ENCODE peak calls at places on chromosomes 13 and 19, in seven cellular contexts. V, W, I, L, M, S and T are unnamed samples.

GRCh38 chr13:30845297-30846214 is 60.5 kb upstream of the MEDAG start:
- DNase-seq in V (no peak), W (no peak), I (no peak), L (no peak), M (no peak), S (no peak), T (no peak)

GRCh38 chr13:112250788-112251445 is 125.2 kb upstream of the SPACA7 start:
- DNase-seq in V (no peak), W (no peak), I (no peak), L (no peak), M (no peak), S (no peak), T (no peak)

GRCh38 chr13:67099494-67099893 is 130.6 kb downstream of the PCDH9 start:
- DNase-seq in V (no peak), W (no peak), I (no peak), L (no peak), M (no peak), S (no peak), T (no peak)

GRCh38 chr13:32178763-32179162 is 136.4 kb downstream of the ZAR1L start:
- DNase-seq in V (no peak), W (no peak), I (no peak), L (no peak), M (no peak), S (no peak), T (no peak)

GRCh38 chr13:29959621-29960020 is 109.2 kb upstream of the UBL3 start:
- DNase-seq in V (no peak), W (no peak), I (no peak), L (no peak), M (no peak), S (no peak), T (no peak)

GRCh38 chr13:110923777-110924638 is 9.1 kb upstream of the ANKRD10 start:
- DNase-seq in V (no peak), W (no peak), I (no peak), L (no peak), M (no peak), S (no peak), T (no peak)

GRCh38 chr19:53553159-53553558 is 15.2 kb downstream of the ZNF331 start:
- DNase-seq in V (no peak), W (no peak), I (no peak), L (no peak), M (no peak), S (no peak), T (no peak)

GRCh38 chr13:114110091-114110829 is 22.2 kb downstream of the RASA3 start:
- DNase-seq in V (no peak), W (peak; percentile 81), I (peak; percentile 20), L (peak; percentile 68), M (no peak), S (peak; percentile 48), T (peak; percentile 25)

GRCh38 chr13:67152123-67152522 is 78.0 kb downstream of the PCDH9 start:
- DNase-seq in V (no peak), W (no peak), I (no peak), L (no peak), M (no peak), S (no peak), T (no peak)

GRCh38 chr19:15113245-15114152 is 6.3 kb downstream of the SYDE1 start:
- DNase-seq in V (no peak), W (no peak), I (no peak), L (no peak), M (no peak), S (no peak), T (no peak)

GRCh38 chr13:50060718-50061117 is 45.5 kb downstream of the KCNRG start:
- DNase-seq in V (no peak), W (no peak), I (no peak), L (no peak), M (no peak), S (no peak), T (no peak)

GRCh38 chr19:28307460-28307859 is 905.5 kb downstream of the UQCRFS1 start:
- DNase-seq in V (no peak), W (no peak), I (no peak), L (no peak), M (no peak), S (no peak), T (no peak)

GRCh38 chr19:51366999-51367564 is 894 bp upstream of the ETFB start:
- DNase-seq in V (no peak), W (peak; percentile 90), I (no peak), L (peak; percentile 45), M (no peak), S (no peak), T (no peak)

GRCh38 chr13:106036870-106037269 is 498.6 kb downstream of the EFNB2 start:
- DNase-seq in V (no peak), W (no peak), I (no peak), L (peak; percentile 10), M (peak; percentile 7), S (no peak), T (peak; percentile 91)

GRCh38 chr13:60175571-60175970 is 11.8 kb upstream of the DIAPH3 start:
- DNase-seq in V (no peak), W (no peak), I (no peak), L (no peak), M (no peak), S (no peak), T (no peak)

GRCh38 chr13:27403252-27403678 is 21.2 kb upstream of the GTF3A start:
- DNase-seq in V (no peak), W (no peak), I (no peak), L (no peak), M (peak; percentile 52), S (no peak), T (no peak)

GRCh38 chr19:15595069-15595468 is 19.9 kb upstream of the CYP4F8 start:
- DNase-seq in V (no peak), W (no peak), I (no peak), L (no peak), M (no peak), S (no peak), T (no peak)

GRCh38 chr13:36628986-36629385 is 44.8 kb upstream of the SERTM1 start:
- DNase-seq in V (no peak), W (no peak), I (no peak), L (no peak), M (no peak), S (no peak), T (no peak)

GRCh38 chr19:39416626-39417120 is 4.2 kb downstream of the PLEKHG2 start:
- DNase-seq in V (no peak), W (no peak), I (peak; percentile 31), L (no peak), M (no peak), S (no peak), T (peak; percentile 77)

GRCh38 chr13:97261254-97262015 is 39.3 kb downstream of the MBNL2 start:
- DNase-seq in V (no peak), W (no peak), I (no peak), L (no peak), M (no peak), S (peak; percentile 39), T (no peak)

GRCh38 chr13:94254737-94255136 is 224.7 kb downstream of the DCT start:
- DNase-seq in V (no peak), W (no peak), I (no peak), L (no peak), M (no peak), S (no peak), T (no peak)

GRCh38 chr19:3034845-3035541 is 5.9 kb upstream of the TLE2 start:
- DNase-seq in V (peak; percentile 41), W (no peak), I (peak; percentile 59), L (peak; percentile 64), M (no peak), S (no peak), T (peak; percentile 58)

GRCh38 chr19:51637362-51637978 is 7.3 kb upstream of the SIGLEC5 start:
- DNase-seq in V (no peak), W (no peak), I (no peak), L (no peak), M (no peak), S (no peak), T (no peak)

GRCh38 chr13:113329656-113330312 is 32.7 kb downstream of the LAMP1 start:
- DNase-seq in V (no peak), W (no peak), I (no peak), L (no peak), M (no peak), S (no peak), T (no peak)

DNA sequence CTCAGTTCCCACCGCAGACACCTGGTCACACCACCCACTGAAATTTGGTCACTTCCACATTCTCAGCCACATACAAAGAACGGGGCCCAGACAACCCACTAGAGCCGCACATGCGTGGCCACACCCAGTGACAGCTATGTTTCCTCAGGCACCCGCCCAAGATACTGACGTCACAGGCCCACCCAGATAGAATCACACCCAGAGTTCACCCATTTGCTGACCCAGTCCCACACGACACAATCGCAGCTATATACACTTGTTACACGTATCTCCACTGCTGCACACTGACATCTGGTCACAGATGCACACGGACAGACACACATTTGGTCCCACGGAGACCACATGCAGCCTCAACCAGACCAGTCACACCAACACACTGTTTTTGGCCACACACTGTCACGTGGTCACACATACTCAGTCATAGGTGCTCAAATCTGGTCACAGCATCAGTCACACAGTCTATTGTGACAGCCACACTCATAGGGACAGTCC is 2.9 kb downstream of the NUMBL start:
- DNase-seq in V (peak; percentile 98), W (peak; percentile 88), I (peak; percentile 87), L (peak; percentile 82), M (no peak), S (peak; percentile 88), T (no peak)
- H3K36me3 ChIP-seq in V (no peaks in the 10 kb centered on the region), W (peaks cover 10% of the 10 kb centered on the region), I (no peaks in the 10 kb centered on the region), L (no peaks in the 10 kb centered on the region), M (peaks cover 20% of the 10 kb centered on the region), S (peaks cover 6% of the 10 kb centered on the region), T (peaks cover 29% of the 10 kb centered on the region)

GRCh38 chr19:1046836-1047695 is 7.2 kb downstream of the ABCA7 start:
- DNase-seq in V (no peak), W (peak; percentile 64), I (no peak), L (peak; percentile 63), M (no peak), S (no peak), T (no peak)

GRCh38 chr19:1046117-1046626 is 6.3 kb downstream of the ABCA7 start:
- DNase-seq in V (no peak), W (peak; percentile 74), I (no peak), L (no peak), M (no peak), S (no peak), T (no peak)

GRCh38 chr19:1042689-1043511 is 3.0 kb downstream of the ABCA7 start:
- DNase-seq in V (no peak), W (no peak), I (no peak), L (peak; percentile 76), M (no peak), S (no peak), T (no peak)

GRCh38 chr19:1047696-1048147 is 7.8 kb downstream of the ABCA7 start:
- DNase-seq in V (no peak), W (peak; percentile 73), I (no peak), L (peak; percentile 92), M (no peak), S (no peak), T (no peak)

GRCh38 chr19:1045247-1045603 is 5.3 kb downstream of the ABCA7 start:
- DNase-seq in V (no peak), W (peak; percentile 76), I (no peak), L (peak; percentile 73), M (peak; percentile 95), S (no peak), T (peak; percentile 80)
- H3K36me3 ChIP-seq in V (no peaks in the 10 kb centered on the region), W (no peaks in the 10 kb centered on the region), I (no peaks in the 10 kb centered on the region), L (no peaks in the 10 kb centered on the region), M (no peaks in the 10 kb centered on the region), S (no peaks in the 10 kb centered on the region), T (peaks cover 47% of the 10 kb centered on the region)

GRCh38 chr19:56159009-56159501 is 16.8 kb upstream of the GALP start:
- DNase-seq in V (no peak), W (no peak), I (no peak), L (no peak), M (no peak), S (no peak), T (no peak)
- H3K36me3 ChIP-seq in V (no peaks in the 10 kb centered on the region), W (peaks cover 12% of the 10 kb centered on the region), I (no peaks in the 10 kb centered on the region), L (peaks cover 5% of the 10 kb centered on the region), M (peaks cover 5% of the 10 kb centered on the region), S (peaks cover 9% of the 10 kb centered on the region), T (peaks cover 39% of the 10 kb centered on the region)

GRCh38 chr19:7968008-7968795 is 24.7 kb upstream of the TIMM44 start:
- DNase-seq in V (no peak), W (peak; percentile 40), I (no peak), L (no peak), M (no peak), S (no peak), T (no peak)
- H3K36me3 ChIP-seq in V (no peaks in the 10 kb centered on the region), W (peaks cover 25% of the 10 kb centered on the region), I (no peaks in the 10 kb centered on the region), L (peaks cover 15% of the 10 kb centered on the region), M (peaks cover 87% of the 10 kb centered on the region), S (peaks cover 8% of the 10 kb centered on the region), T (peaks cover 93% of the 10 kb centered on the region)